ENCODE peak calls at places on chromosomes 7 and 10, in ten cellular contexts. G is IMR-90, N is heart left ventricle, F is esophagus muscularis mucosa, J is right lobe of liver, O is tibial nerve, D is NB4, L is stomach, S is suprapubic skin, P is sigmoid colon. W is an unnamed sample.

GRCh38 chr10:101097881-101098280 is 33.2 kb upstream of the TLX1 start:
- DNase-seq in G (no peak), N (no peak), F (no peak), J (no peak), O (no peak), D (no peak), L (no peak), S (no peak), P (no peak), W (no peak)

GRCh38 chr10:14476641-14477407 is 146.1 kb upstream of the FRMD4A start:
- DNase-seq in G (peak), N (no peak), F (no peak), J (no peak), O (no peak), D (no peak), L (no peak), S (no peak), P (no peak), W (no peak)

GRCh38 chr7:96479015-96479645 is 157.2 kb upstream of the SLC25A13 start:
- DNase-seq in G (no peak), N (no peak), F (no peak), J (no peak), O (no peak), D (no peak), L (no peak), S (no peak), P (no peak), W (no peak)

GRCh38 chr7:3722396-3722846 is 421.4 kb downstream of the SDK1 start:
- DNase-seq in G (peak), N (no peak), F (no peak), J (no peak), O (no peak), D (peak), L (no peak), S (no peak), P (no peak), W (peak)

GRCh38 chr10:99540673-99541531 is 8.2 kb downstream of the NKX2-3 start:
- DNase-seq in G (no peak), N (no peak), F (no peak), J (peak), O (no peak), D (no peak), L (peak), S (no peak), P (peak), W (no peak)

GRCh38 chr7:15399446-15399845 is 162.4 kb downstream of the AGMO start:
- DNase-seq in G (peak), N (no peak), F (no peak), J (no peak), O (no peak), D (no peak), L (no peak), S (no peak), P (no peak), W (no peak)

GRCh38 chr7:47453093-47454056 is 128.5 kb downstream of the TNS3 start:
- DNase-seq in G (peak), N (peak), F (no peak), J (peak), O (peak), D (peak), L (peak), S (no peak), P (peak), W (no peak)

GRCh38 chr7:134943785-134944400 is 42.4 kb upstream of the AGBL3 start:
- DNase-seq in G (peak), N (no peak), F (no peak), J (no peak), O (no peak), D (peak), L (no peak), S (no peak), P (no peak), W (no peak)

GRCh38 chr7:108181073-108181985 is 51.2 kb upstream of the LAMB4 start:
- DNase-seq in G (peak), N (no peak), F (no peak), J (no peak), O (peak), D (peak), L (no peak), S (no peak), P (no peak), W (no peak)

GRCh38 chr10:93515071-93515962 is 18.9 kb downstream of the CEP55 start:
- DNase-seq in G (no peak), N (no peak), F (no peak), J (no peak), O (no peak), D (peak), L (no peak), S (no peak), P (no peak), W (no peak)

GRCh38 chr10:26781797-26782196 is 79.0 kb downstream of the ABI1 start:
- DNase-seq in G (peak), N (no peak), F (no peak), J (no peak), O (no peak), D (no peak), L (no peak), S (no peak), P (no peak), W (no peak)

GRCh38 chr7:84985073-84985784 is 201.6 kb downstream of the SEMA3D start:
- DNase-seq in G (peak), N (no peak), F (no peak), J (no peak), O (no peak), D (no peak), L (no peak), S (no peak), P (no peak), W (no peak)

GRCh38 chr7:23012186-23012585 is 1.7 kb downstream of the HYCC1 start:
- DNase-seq in G (no peak), N (no peak), F (no peak), J (no peak), O (no peak), D (no peak), L (no peak), S (no peak), P (no peak), W (no peak)

GRCh38 chr7:388461-388960 is 98.5 kb downstream of the FOXL3 start:
- DNase-seq in G (no peak), N (no peak), F (no peak), J (peak), O (no peak), D (no peak), L (peak), S (peak), P (no peak), W (no peak)

GRCh38 chr7:111697771-111698170 is 135.5 kb upstream of the IMMP2L start:
- DNase-seq in G (peak), N (no peak), F (no peak), J (no peak), O (no peak), D (no peak), L (no peak), S (no peak), P (no peak), W (no peak)

GRCh38 chr7:105429746-105430612 is 41.3 kb upstream of the SRPK2 start:
- DNase-seq in G (peak), N (peak), F (no peak), J (no peak), O (peak), D (peak), L (peak), S (no peak), P (no peak), W (peak)

GRCh38 chr10:23445591-23445990 is 6.7 kb downstream of the OTUD1 start:
- DNase-seq in G (no peak), N (no peak), F (no peak), J (no peak), O (no peak), D (no peak), L (no peak), S (no peak), P (no peak), W (no peak)

DNA sequence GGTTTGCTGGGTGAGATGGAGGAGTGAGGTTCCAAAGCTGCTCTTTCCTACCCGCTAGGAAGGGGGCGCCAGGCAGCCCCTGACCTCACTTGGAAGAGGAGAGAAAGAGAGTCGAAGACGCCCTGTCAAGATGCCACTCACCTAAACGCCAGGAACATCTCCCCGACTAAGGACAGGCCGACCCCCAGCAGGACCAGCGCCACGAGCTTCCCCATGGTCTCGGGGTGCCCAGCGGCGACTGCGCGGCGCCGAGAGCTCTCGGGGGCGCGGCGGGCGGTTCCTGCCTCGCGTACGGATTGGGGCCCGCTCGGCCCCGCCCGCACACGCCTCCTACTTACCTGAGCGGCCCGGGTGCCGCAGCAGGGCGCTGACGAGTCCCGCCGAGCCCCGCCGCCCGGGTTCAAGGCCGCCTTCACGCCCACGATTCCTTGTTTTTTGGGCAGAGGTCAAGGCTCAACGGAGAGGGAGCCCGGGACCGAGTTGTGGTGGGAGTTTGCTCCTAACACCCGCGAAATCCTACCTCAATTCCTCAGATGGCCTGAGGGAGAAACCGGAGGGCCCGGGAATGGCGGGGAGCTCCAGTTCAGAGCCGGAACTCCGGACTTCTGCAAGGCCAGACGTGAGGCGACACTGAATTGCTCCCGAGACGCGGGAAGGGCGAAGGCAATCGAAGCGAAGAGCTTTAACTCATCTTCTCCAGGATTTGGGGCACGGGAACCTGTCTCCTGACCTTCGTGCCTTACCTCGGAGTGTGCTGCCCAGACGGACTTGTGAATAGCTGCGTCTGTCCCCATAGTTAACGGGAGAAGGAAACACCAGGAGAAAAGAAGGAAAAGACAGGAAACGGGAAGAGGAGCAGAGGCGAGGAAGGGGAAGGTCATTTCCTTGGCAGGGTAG is at the start of gene PON3:
- DNase-seq in G (no peak), N (peak), F (no peak), J (peak), O (no peak), D (no peak), L (peak), S (no peak), P (peak), W (no peak)
- TF ChIP-seq POLR2A in G (no peak), N (no peak), F (no peak), J (peak), O (no peak), D (no peak), L (no peak), S (no peak), P (no peak), W (no peak)

GRCh38 chr7:18580945-18581344 is 85.4 kb downstream of the HDAC9 start:
- DNase-seq in G (no peak), N (no peak), F (no peak), J (no peak), O (no peak), D (no peak), L (no peak), S (no peak), P (no peak), W (no peak)
- TF ChIP-seq CTCF in G (no peak), N (no peak), F (no peak), J (no peak), O (no peak), D (no peak), L (no peak), S (no peak), P (no peak), W (no peak)

DNA sequence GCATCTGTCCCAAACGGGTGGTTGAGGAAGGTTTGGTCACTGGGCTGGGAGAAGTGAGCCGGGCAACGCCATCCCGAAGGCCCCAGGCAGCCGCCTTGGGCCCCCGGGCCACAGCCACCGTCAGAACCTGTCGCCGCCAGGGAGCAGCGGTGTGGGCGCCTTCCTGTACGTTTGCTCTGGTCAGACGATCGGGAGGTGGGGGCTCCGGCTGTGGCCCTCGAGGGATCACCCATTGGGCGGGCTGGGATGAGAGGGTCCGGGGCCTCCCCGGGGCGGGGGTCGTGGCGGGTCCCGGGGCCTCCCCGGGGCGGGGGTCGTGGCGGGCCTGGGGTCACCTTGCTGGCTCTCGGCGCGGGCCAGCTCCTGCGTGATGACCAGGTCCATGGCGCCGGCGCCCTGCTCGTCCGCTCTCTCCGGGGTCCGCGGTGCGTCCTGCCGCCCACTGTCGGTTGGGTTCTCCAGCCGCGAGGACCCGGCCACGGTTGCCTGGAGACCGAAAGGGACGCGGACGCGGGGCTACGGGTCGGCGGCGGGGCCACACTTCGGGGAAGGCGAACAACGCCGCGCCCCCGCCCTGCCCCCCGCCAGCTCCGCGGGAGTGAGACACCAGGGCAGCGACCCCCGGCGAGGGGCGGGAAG is at the start of gene CFAP46:
- DNase-seq in G (peak), N (peak), F (no peak), J (peak), O (peak), D (no peak), L (peak), S (no peak), P (no peak), W (peak)
- TF ChIP-seq POLR2A in G (no peak), N (no peak), F (no peak), J (no peak), O (no peak), D (no peak), L (no peak), S (no peak), P (no peak), W (no peak)

GRCh38 chr10:60870803-60871202 is 73.2 kb downstream of the RHOBTB1 start:
- DNase-seq in G (no peak), N (no peak), F (no peak), J (no peak), O (no peak), D (peak), L (no peak), S (no peak), P (no peak), W (no peak)

GRCh38 chr10:60871215-60871614 is 72.8 kb downstream of the RHOBTB1 start:
- DNase-seq in G (no peak), N (no peak), F (no peak), J (no peak), O (no peak), D (no peak), L (no peak), S (no peak), P (no peak), W (no peak)

GRCh38 chr10:60872451-60872850 is 71.5 kb downstream of the RHOBTB1 start:
- DNase-seq in G (no peak), N (no peak), F (peak), J (no peak), O (no peak), D (no peak), L (no peak), S (no peak), P (no peak), W (no peak)

GRCh38 chr10:60868946-60869345 is 75.0 kb downstream of the RHOBTB1 start:
- DNase-seq in G (no peak), N (no peak), F (no peak), J (no peak), O (no peak), D (no peak), L (no peak), S (no peak), P (no peak), W (no peak)

DNA sequence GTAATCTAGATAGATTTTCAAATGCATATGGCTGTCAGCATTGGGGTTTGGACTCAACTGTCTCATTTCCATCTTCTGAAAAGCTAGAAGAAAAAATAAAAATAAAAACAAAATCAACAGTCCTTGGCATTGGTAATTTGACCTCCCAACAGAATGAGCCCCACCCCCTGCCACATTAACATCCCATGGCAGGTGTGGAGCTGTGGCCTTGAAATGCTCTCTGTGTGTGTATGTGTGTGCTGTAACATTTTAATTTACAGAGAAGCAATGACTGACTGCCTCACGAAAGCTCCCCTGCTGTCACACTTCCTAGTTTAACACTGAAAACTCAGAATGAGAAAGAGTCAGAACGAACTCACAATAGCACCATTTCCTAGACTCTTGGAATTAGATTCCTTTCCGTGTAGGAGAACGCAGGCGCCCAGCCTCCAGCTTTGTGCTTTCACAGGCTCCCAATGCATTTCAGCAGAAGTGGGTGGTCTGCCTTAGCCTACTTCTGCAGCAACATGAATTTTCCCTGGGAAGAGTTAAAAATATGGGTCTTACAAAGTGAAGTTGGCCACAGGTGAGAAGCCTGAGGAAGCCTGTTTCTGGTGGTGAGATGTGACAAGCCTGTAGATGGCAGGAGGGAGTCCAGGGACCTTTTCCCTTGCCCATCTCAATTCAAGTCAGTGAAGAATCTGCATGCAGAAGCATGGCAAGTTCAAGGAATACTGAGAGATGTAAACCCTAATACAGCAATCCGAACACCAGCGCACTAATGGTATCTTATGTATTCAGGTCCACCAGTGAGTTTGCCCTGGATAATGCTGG is 73.9 kb downstream of the RHOBTB1 start:
- DNase-seq in G (no peak), N (no peak), F (no peak), J (no peak), O (no peak), D (no peak), L (no peak), S (no peak), P (no peak), W (no peak)
- TF ChIP-seq CTCF in G (no peak), N (peak), F (no peak), J (no peak), O (no peak), D (no peak), L (no peak), S (no peak), P (no peak), W (no peak)

GRCh38 chr7:6636741-6637543 is at the start of gene ZNF316:
- DNase-seq in G (peak), N (peak), F (no peak), J (peak), O (peak), D (peak), L (peak), S (no peak), P (peak), W (peak)
- TF ChIP-seq POLR2A in G (no peak), N (peak), F (no peak), J (peak), O (peak), D (no peak), L (no peak), S (peak), P (no peak), W (peak)

GRCh38 chr10:60099998-60100747 is 193.8 kb upstream of the CCDC6 start:
- DNase-seq in G (peak), N (no peak), F (no peak), J (no peak), O (peak), D (peak), L (no peak), S (no peak), P (no peak), W (no peak)

GRCh38 chr10:60093317-60093716 is 187.0 kb upstream of the CCDC6 start:
- DNase-seq in G (no peak), N (no peak), F (no peak), J (no peak), O (no peak), D (no peak), L (no peak), S (no peak), P (no peak), W (no peak)

GRCh38 chr10:60101821-60102220 is 195.5 kb upstream of the CCDC6 start:
- DNase-seq in G (no peak), N (no peak), F (no peak), J (no peak), O (no peak), D (no peak), L (no peak), S (no peak), P (no peak), W (no peak)

GRCh38 chr10:60096761-60097513 is 190.6 kb upstream of the CCDC6 start:
- DNase-seq in G (no peak), N (no peak), F (no peak), J (no peak), O (no peak), D (no peak), L (no peak), S (no peak), P (no peak), W (no peak)

GRCh38 chr10:60098676-60099601 is 192.6 kb upstream of the CCDC6 start:
- DNase-seq in G (no peak), N (no peak), F (no peak), J (no peak), O (no peak), D (peak), L (no peak), S (no peak), P (no peak), W (no peak)
- TF ChIP-seq CTCF in G (no peak), N (peak), F (peak), J (no peak), O (no peak), D (peak), L (no peak), S (no peak), P (no peak), W (peak)

DNA sequence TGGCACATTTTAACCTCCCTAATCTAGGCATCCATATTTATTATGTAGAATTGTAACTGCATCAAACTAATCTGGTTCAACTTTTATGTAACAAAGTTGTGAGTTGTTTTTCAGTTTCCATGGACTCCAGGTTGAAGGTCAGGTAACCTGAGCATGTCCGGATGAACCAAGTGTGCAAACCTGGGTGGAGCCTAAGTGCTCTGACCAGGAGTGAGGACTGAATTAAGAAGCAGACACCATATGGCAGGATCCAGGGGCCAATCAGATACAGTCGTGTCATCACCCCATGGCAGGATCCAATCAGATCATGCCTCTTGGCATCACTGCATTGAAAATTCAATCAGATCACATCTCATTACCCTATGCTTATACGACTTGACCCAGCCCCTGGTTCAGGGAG is 41.2 kb upstream of the PHYHIPL start:
- DNase-seq in G (no peak), N (no peak), F (no peak), J (no peak), O (no peak), D (no peak), L (no peak), S (no peak), P (no peak), W (peak)
- TF ChIP-seq POLR2A in G (no peak), N (no peak), F (no peak), J (no peak), O (no peak), D (no peak), L (no peak), S (no peak), P (no peak), W (no peak)